ENCODE peak calls at places on chromosomes 6 and 20, in ten cellular contexts. S is right lobe of liver; O is lower lobe of right lung; M is fibroblast of lung; Z is astrocyte; J is aorta; D is SJSA1; F is GM23248; E is effector memory CD4-positive, alpha-beta T cell; N is CD4-positive, alpha-beta memory T cell. Y is an unnamed sample. For H3K4me1, the result is how much of the 10 kb centered on the place peaks cover.

GRCh38 chr20:22503577-22503976 is 80.8 kb downstream of the FOXA2 start:
- DNase-seq in J (no peak), O (no peak), D (no peak), S (no peak), F (no peak), Z (no peak), M (no peak), E (no peak), N (no peak), Y (no peak)

GRCh38 chr6:112691289-112691688 is 344.2 kb downstream of the RFPL4B start:
- DNase-seq in Z (peak), S (no peak), D (peak), M (peak), O (no peak), F (peak), N (no peak), J (no peak), E (no peak), Y (no peak)

GRCh38 chr6:18538315-18538714 is 151.2 kb downstream of the RNF144B start:
- DNase-seq in N (no peak), F (no peak), E (no peak), O (no peak), D (no peak), M (no peak), Z (no peak), J (no peak), S (no peak), Y (no peak)

GRCh38 chr6:47426524-47427302 is 50.9 kb upstream of the CD2AP start:
- DNase-seq in E (no peak), Z (no peak), J (no peak), N (no peak), D (no peak), S (no peak), F (no peak), M (no peak), O (no peak), Y (no peak)

GRCh38 chr20:50595988-50596693 is 86.0 kb downstream of the PTPN1 start:
- DNase-seq in N (no peak), D (peak), J (no peak), M (no peak), Z (no peak), E (no peak), F (no peak), O (no peak), S (no peak), Y (no peak)

GRCh38 chr6:25278557-25278913 is 639 bp upstream of the CARMIL1 start:
- DNase-seq in J (no peak), F (no peak), M (no peak), O (no peak), E (no peak), Z (peak), D (no peak), N (no peak), S (no peak), Y (no peak)

GRCh38 chr6:125088963-125089362 is 64.6 kb upstream of the TPD52L1 start:
- DNase-seq in J (no peak), Z (no peak), O (no peak), N (no peak), E (no peak), S (no peak), D (no peak), F (no peak), M (no peak), Y (no peak)

GRCh38 chr6:75089921-75090320 is 115.9 kb downstream of the COL12A1 start:
- DNase-seq in F (no peak), J (no peak), M (no peak), E (no peak), D (no peak), O (no peak), N (no peak), S (no peak), Z (no peak), Y (no peak)

GRCh38 chr6:21067521-21067920 is 526.0 kb upstream of the SOX4 start:
- DNase-seq in Z (no peak), D (no peak), J (no peak), N (no peak), E (no peak), M (no peak), O (no peak), F (no peak), S (no peak), Y (no peak)

GRCh38 chr6:79872986-79873385 is 74.4 kb downstream of the ELOVL4 start:
- DNase-seq in D (no peak), F (peak), E (no peak), Z (peak), N (no peak), S (no peak), O (no peak), M (peak), J (no peak), Y (no peak)

GRCh38 chr6:49550413-49551125 is at the start of gene C6orf141:
- DNase-seq in E (no peak), O (peak), D (no peak), S (peak), N (no peak), M (no peak), Z (peak), J (no peak), F (peak), Y (peak)

GRCh38 chr6:108940741-108941140 is 92.5 kb downstream of the ARMC2 start:
- DNase-seq in Z (no peak), O (no peak), S (no peak), E (no peak), J (no peak), D (no peak), N (no peak), F (no peak), M (no peak), Y (no peak)

GRCh38 chr20:63082308-63082938 is 75.7 kb upstream of the BHLHE23 start:
- DNase-seq in O (peak), S (peak), F (peak), M (no peak), N (peak), D (no peak), E (no peak), J (peak), Z (no peak), Y (peak)

GRCh38 chr6:123533862-123534261 is 102.9 kb downstream of the TRDN start:
- DNase-seq in O (no peak), Z (no peak), D (no peak), N (no peak), J (no peak), F (no peak), E (no peak), S (no peak), M (no peak), Y (no peak)

GRCh38 chr6:119077643-119078448 is 618 bp downstream of the FAM184A start:
- DNase-seq in N (peak), Z (no peak), D (no peak), O (peak), M (peak), E (peak), F (peak), J (no peak), S (peak), Y (peak)

GRCh38 chr6:132797975-132798819 is at the start of gene SLC18B1:
- DNase-seq in S (peak), Z (no peak), D (peak), M (peak), E (peak), J (peak), N (peak), O (peak), F (peak), Y (peak)

GRCh38 chr6:148342146-148343027 is at the start of gene SASH1:
- DNase-seq in E (no peak), Z (peak), D (peak), M (peak), S (peak), O (peak), F (peak), J (peak), N (no peak), Y (peak)

GRCh38 chr6:73282876-73283275 is 19.9 kb upstream of the KHDC1 start:
- DNase-seq in O (no peak), F (no peak), S (no peak), E (no peak), D (no peak), N (no peak), J (no peak), Z (no peak), M (no peak), Y (no peak)

GRCh38 chr6:53524455-53524815 is 20.5 kb downstream of the GCLC start:
- DNase-seq in D (peak), J (no peak), O (no peak), M (peak), F (peak), Z (peak), S (no peak), E (no peak), N (no peak), Y (no peak)

GRCh38 chr6:13813621-13814175 is 659 bp downstream of the MCUR1 start:
- DNase-seq in S (peak), M (peak), F (peak), J (peak), E (no peak), O (peak), D (peak), N (no peak), Z (peak), Y (no peak)

GRCh38 chr6:14131579-14131978 is 14.0 kb downstream of the CD83 start:
- DNase-seq in S (no peak), O (no peak), Z (no peak), D (no peak), E (no peak), N (no peak), M (no peak), J (no peak), F (no peak), Y (no peak)

GRCh38 chr20:53597085-53597482 is 3.4 kb upstream of the ZNF217 start:
- DNase-seq in S (no peak), M (no peak), D (no peak), J (no peak), O (no peak), E (no peak), N (no peak), F (no peak), Z (no peak), Y (no peak)

GRCh38 chr20:41145821-41146620 is 8.7 kb downstream of the PLCG1 start:
- DNase-seq in J (peak), D (no peak), Z (no peak), N (no peak), M (no peak), S (no peak), F (peak), E (no peak), O (peak), Y (no peak)

GRCh38 chr20:7637184-7637583 is 303.1 kb downstream of the HAO1 start:
- DNase-seq in J (no peak), N (no peak), S (no peak), F (peak), D (peak), O (no peak), Z (no peak), E (no peak), M (no peak), Y (no peak)

GRCh38 chr6:149012040-149012545 is 265.3 kb downstream of the UST start:
- DNase-seq in N (no peak), F (peak), E (no peak), O (no peak), J (no peak), D (peak), S (no peak), M (peak), Z (peak), Y (no peak)

GRCh38 chr20:20184149-20184548 is 131.8 kb downstream of the CFAP61 start:
- DNase-seq in S (no peak), D (no peak), O (no peak), E (no peak), J (no peak), M (no peak), Z (no peak), F (peak), N (no peak), Y (peak)

GRCh38 chr6:125888989-125889656 is 67.4 kb upstream of the HINT3 start:
- DNase-seq in S (no peak), Z (peak), O (no peak), E (no peak), F (peak), D (peak), J (no peak), N (peak), M (peak), Y (no peak)

DNA sequence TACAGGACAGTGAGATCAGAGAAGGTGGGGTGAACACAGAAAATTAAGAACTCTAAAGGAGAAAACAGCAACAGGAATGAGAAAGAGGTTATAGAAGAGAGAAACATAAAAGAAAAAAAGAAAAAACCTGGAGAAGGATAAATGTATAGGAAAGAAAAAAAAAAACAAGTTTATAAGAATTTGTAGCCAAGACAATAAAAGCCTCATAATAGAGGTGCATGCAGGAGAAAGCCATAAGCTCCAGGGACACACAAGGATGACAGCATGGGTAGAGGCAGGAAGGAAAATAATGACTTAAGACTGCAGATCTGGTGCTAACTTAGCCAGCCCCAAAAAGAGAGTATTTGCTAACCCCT is 64.2 kb upstream of the PIM1 start:
- DNase-seq in F (no peak), S (no peak), N (no peak), D (no peak), J (no peak), E (no peak), M (no peak), Z (no peak), O (no peak), Y (no peak)
- H3K4me1 ChIP-seq in F (under half), S (under half), N (under half), D (under half), J (under half), E (under half), M (under half), Z (under half), O (under half), Y (under half)

DNA sequence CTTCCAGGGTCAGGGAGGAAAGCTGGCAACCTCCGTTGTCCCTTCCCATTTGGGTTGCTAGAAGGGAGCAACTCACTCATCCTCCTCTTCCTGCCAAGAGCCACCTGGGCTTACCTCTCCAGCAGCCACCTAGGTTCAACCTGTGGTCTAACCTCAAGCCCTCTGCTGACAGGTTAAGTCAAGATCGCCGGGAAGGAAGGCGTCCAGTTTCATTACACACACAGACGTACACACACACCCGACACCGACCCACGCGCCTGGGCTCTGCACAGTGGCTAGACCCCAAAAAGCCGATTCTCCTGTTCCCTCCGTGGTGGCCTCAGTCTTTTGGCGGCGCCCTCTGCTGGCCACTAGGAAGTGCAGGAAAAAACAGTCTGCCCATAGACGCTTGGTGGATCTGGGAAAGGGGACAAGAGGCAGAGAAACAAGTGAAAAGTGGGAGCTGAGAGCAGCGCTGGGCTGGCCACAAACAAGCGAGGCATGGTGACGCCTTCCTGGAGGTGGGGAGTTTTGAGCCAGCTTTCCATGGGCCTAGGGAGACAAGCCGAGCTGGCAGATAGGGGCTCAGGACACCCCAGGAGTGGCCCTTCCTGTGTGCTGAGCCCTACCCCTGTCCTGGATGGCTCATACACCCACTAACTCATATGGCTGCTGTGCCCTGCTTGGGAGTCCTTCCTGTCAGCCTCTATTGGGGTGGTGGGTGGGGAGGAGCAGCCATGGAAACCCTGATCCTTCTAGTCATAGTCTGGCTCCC is 52.7 kb downstream of the MRPL14 start:
- DNase-seq in O (peak), J (peak), D (peak), M (peak), E (peak), F (peak), Z (peak), N (peak), S (peak), Y (peak)
- H3K4me1 ChIP-seq in O (under half), J (under half), D (under half), M (under half), E (under half), F (under half), Z (under half), N (under half), S (under half), Y (under half)

DNA sequence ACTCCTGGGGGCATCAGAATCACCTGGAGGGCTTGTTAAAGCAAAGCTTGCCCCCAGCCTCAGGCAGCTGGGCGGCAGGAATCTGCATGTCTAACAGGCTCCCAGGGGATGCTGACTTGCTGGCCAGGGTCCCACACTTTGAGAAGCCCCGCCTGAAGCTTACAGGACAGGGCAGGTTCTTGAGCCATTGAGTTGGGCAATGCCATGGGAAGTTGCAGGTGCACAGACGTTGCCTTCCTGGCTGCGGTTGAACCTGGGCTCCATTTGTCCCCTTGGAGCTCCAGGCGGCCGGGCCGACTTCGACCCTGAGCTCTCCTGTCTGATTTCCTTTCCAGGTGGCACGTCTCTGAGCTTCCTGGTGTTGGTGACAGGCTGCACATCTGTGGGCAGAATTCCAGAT is 46.8 kb downstream of the SYNJ2 start:
- DNase-seq in J (no peak), O (peak), F (no peak), S (no peak), Z (no peak), E (no peak), D (no peak), N (no peak), M (no peak), Y (no peak)
- H3K4me1 ChIP-seq in J (under half), O (under half), F (under half), S (under half), Z (half or more), E (under half), D (half or more), N (half or more), M (under half), Y (under half)

GRCh38 chr20:34420146-34420545 is 57.1 kb downstream of the ITCH start:
- DNase-seq in S (no peak), N (no peak), O (no peak), Z (no peak), F (no peak), D (no peak), M (peak), J (no peak), E (no peak), Y (no peak)

GRCh38 chr20:34410331-34410730 is 47.3 kb downstream of the ITCH start:
- DNase-seq in J (no peak), N (no peak), O (no peak), E (no peak), Z (no peak), F (peak), D (no peak), M (no peak), S (no peak), Y (no peak)

GRCh38 chr20:34420975-34421374 is 57.9 kb downstream of the ITCH start:
- DNase-seq in J (no peak), S (no peak), E (no peak), O (no peak), N (no peak), D (no peak), F (no peak), M (no peak), Z (no peak), Y (no peak)

GRCh38 chr20:34412453-34412852 is 49.4 kb downstream of the ITCH start:
- DNase-seq in M (no peak), S (no peak), J (no peak), N (no peak), D (no peak), E (no peak), Z (no peak), O (no peak), F (peak), Y (no peak)

GRCh38 chr20:34415079-34415478 is 52.0 kb downstream of the ITCH start:
- DNase-seq in D (no peak), J (no peak), F (no peak), M (no peak), E (no peak), Z (no peak), N (no peak), O (no peak), S (no peak), Y (no peak)
- H3K4me1 ChIP-seq in D (under half), J (under half), F (under half), M (under half), E (under half), Z (under half), N (under half), O (under half), S (under half), Y (under half)

GRCh38 chr20:49583669-49584417 is 15.9 kb upstream of the PTGIS start:
- DNase-seq in D (no peak), S (peak), J (peak), N (no peak), Z (peak), F (peak), E (no peak), M (peak), O (peak), Y (no peak)
- H3K4me1 ChIP-seq in D (under half), S (under half), J (under half), N (under half), Z (under half), F (half or more), E (under half), M (under half), O (half or more), Y (under half)

GRCh38 chr6:92688328-92688727 is 731.0 kb downstream of the EPHA7 start:
- DNase-seq in J (no peak), N (no peak), E (no peak), F (no peak), M (no peak), S (no peak), D (no peak), O (no peak), Z (no peak), Y (no peak)
- H3K4me1 ChIP-seq in J (under half), N (under half), E (under half), F (under half), M (under half), S (under half), D (under half), O (under half), Z (under half), Y (under half)

GRCh38 chr6:145813285-145814034 is 1.1 kb downstream of the FBXO30 start:
- DNase-seq in D (peak), F (peak), Z (peak), S (no peak), N (no peak), O (no peak), E (no peak), J (no peak), M (peak), Y (peak)
- H3K4me1 ChIP-seq in D (under half), F (under half), Z (under half), S (under half), N (half or more), O (half or more), E (under half), J (under half), M (under half), Y (under half)

GRCh38 chr6:157984686-157985225 is 3.1 kb downstream of the SYNJ2 start:
- DNase-seq in F (no peak), D (no peak), O (no peak), N (no peak), J (no peak), Z (peak), E (no peak), M (no peak), S (no peak), Y (no peak)
- H3K4me1 ChIP-seq in F (under half), D (half or more), O (under half), N (half or more), J (under half), Z (under half), E (under half), M (under half), S (under half), Y (under half)

DNA sequence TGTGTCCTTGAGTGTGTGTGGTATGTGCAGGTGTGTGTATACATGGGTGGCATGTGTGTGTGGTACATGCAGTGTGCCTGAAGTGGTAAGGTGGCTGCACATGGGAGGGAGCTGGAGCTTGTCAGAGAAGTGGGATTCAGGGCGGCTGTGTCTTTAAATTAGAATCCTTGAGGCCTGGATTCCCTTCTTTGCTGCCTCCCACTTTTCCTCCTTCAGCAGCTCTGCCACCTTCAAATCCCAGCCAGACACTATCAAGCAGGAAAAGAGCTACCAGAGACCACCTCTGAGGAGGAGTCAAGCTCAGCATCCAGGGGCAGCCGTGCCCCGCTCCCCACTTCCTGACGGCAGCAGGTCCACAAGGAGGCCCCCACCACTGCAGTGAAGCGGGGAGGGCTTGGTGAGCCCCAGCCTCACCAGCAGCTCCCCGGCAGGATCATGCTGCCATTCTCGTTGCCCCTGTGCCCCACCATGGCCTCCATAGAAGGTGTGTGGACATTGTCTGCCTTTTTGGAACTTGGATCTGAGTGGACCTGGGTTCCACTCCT is 131.0 kb upstream of the MLN start:
- DNase-seq in F (no peak), O (no peak), N (no peak), E (no peak), D (no peak), M (no peak), Z (no peak), J (no peak), S (no peak), Y (no peak)
- H3K4me1 ChIP-seq in F (under half), O (under half), N (under half), E (under half), D (under half), M (under half), Z (under half), J (under half), S (under half), Y (under half)

GRCh38 chr20:4750381-4750780 is 28.7 kb downstream of the PRND start:
- DNase-seq in E (no peak), J (no peak), O (no peak), M (no peak), D (no peak), N (no peak), Z (no peak), F (no peak), S (no peak), Y (no peak)
- H3K4me1 ChIP-seq in E (under half), J (under half), O (under half), M (under half), D (under half), N (under half), Z (under half), F (under half), S (under half), Y (under half)

Y was measured in CD4-positive, CD25-positive, alpha-beta regulatory T cell.